ENCODE peak calls at places on chromosomes 5 and 9, in eight cellular contexts. One of them, this sample, is unnamed. For H3K4me1, the result is how much of the 10 kb centered on the place peaks cover.

GRCh38 chr9:73611072-73611471 is 459.4 kb downstream of the ANXA1 start:
- DNase-seq in left lung: no peak
- DNase-seq in sigmoid colon: no peak
- DNase-seq in BE2C: no peak
- DNase-seq in heart right ventricle: no peak
- DNase-seq in OCI-LY7: no peak
- DNase-seq in PC-3: no peak
- DNase-seq in neuronal stem cell: no peak
- DNase-seq in this sample: no peak

GRCh38 chr5:55440188-55440646 is 94.5 kb downstream of the PLPP1 start:
- DNase-seq in left lung: no peak
- DNase-seq in sigmoid colon: peak
- DNase-seq in BE2C: peak
- DNase-seq in heart right ventricle: no peak
- DNase-seq in OCI-LY7: no peak
- DNase-seq in PC-3: no peak
- DNase-seq in neuronal stem cell: no peak
- DNase-seq in this sample: no peak

GRCh38 chr5:179805070-179805528 is 1.6 kb downstream of the MGAT4B start:
- DNase-seq in left lung: no peak
- DNase-seq in sigmoid colon: peak
- DNase-seq in BE2C: no peak
- DNase-seq in heart right ventricle: no peak
- DNase-seq in OCI-LY7: no peak
- DNase-seq in PC-3: no peak
- DNase-seq in neuronal stem cell: no peak
- DNase-seq in this sample: no peak

GRCh38 chr5:102902647-102903046 is 147.5 kb downstream of the PAM start:
- DNase-seq in left lung: no peak
- DNase-seq in sigmoid colon: no peak
- DNase-seq in BE2C: no peak
- DNase-seq in heart right ventricle: no peak
- DNase-seq in OCI-LY7: no peak
- DNase-seq in PC-3: peak
- DNase-seq in neuronal stem cell: no peak
- DNase-seq in this sample: no peak

GRCh38 chr5:157602505-157602904 is 26.9 kb upstream of the ADAM19 start:
- DNase-seq in left lung: no peak
- DNase-seq in sigmoid colon: no peak
- DNase-seq in BE2C: no peak
- DNase-seq in heart right ventricle: no peak
- DNase-seq in OCI-LY7: peak
- DNase-seq in PC-3: peak
- DNase-seq in neuronal stem cell: no peak
- DNase-seq in this sample: no peak

GRCh38 chr9:114911167-114911821 is 19.1 kb downstream of the TNFSF8 start:
- DNase-seq in left lung: no peak
- DNase-seq in sigmoid colon: no peak
- DNase-seq in BE2C: peak
- DNase-seq in heart right ventricle: no peak
- DNase-seq in OCI-LY7: no peak
- DNase-seq in PC-3: peak
- DNase-seq in neuronal stem cell: peak
- DNase-seq in this sample: no peak

GRCh38 chr9:121774715-121775613 is 123.5 kb downstream of the DAB2IP start:
- DNase-seq in left lung: peak
- DNase-seq in sigmoid colon: no peak
- DNase-seq in BE2C: peak
- DNase-seq in heart right ventricle: no peak
- DNase-seq in OCI-LY7: no peak
- DNase-seq in PC-3: no peak
- DNase-seq in neuronal stem cell: no peak
- DNase-seq in this sample: peak

GRCh38 chr9:92668746-92669526 is 995 bp downstream of the IPPK start:
- DNase-seq in left lung: no peak
- DNase-seq in sigmoid colon: no peak
- DNase-seq in BE2C: no peak
- DNase-seq in heart right ventricle: peak
- DNase-seq in OCI-LY7: peak
- DNase-seq in PC-3: peak
- DNase-seq in neuronal stem cell: no peak
- DNase-seq in this sample: peak

GRCh38 chr5:92912280-92912679 is 668.7 kb downstream of the NR2F1-AS1 start:
- DNase-seq in left lung: no peak
- DNase-seq in sigmoid colon: no peak
- DNase-seq in BE2C: no peak
- DNase-seq in heart right ventricle: no peak
- DNase-seq in OCI-LY7: no peak
- DNase-seq in PC-3: no peak
- DNase-seq in neuronal stem cell: peak
- DNase-seq in this sample: no peak

GRCh38 chr5:92911293-92911692 is 669.7 kb downstream of the NR2F1-AS1 start:
- DNase-seq in left lung: no peak
- DNase-seq in sigmoid colon: no peak
- DNase-seq in BE2C: no peak
- DNase-seq in heart right ventricle: no peak
- DNase-seq in OCI-LY7: no peak
- DNase-seq in PC-3: no peak
- DNase-seq in neuronal stem cell: no peak
- DNase-seq in this sample: no peak

GRCh38 chr5:92908952-92909351 is 672.1 kb downstream of the NR2F1-AS1 start:
- DNase-seq in left lung: no peak
- DNase-seq in sigmoid colon: no peak
- DNase-seq in BE2C: no peak
- DNase-seq in heart right ventricle: no peak
- DNase-seq in OCI-LY7: no peak
- DNase-seq in PC-3: no peak
- DNase-seq in neuronal stem cell: no peak
- DNase-seq in this sample: no peak

GRCh38 chr5:92909545-92909962 is 671.5 kb downstream of the NR2F1-AS1 start:
- DNase-seq in left lung: no peak
- DNase-seq in sigmoid colon: no peak
- DNase-seq in BE2C: peak
- DNase-seq in heart right ventricle: no peak
- DNase-seq in OCI-LY7: peak
- DNase-seq in PC-3: peak
- DNase-seq in neuronal stem cell: peak
- DNase-seq in this sample: no peak

DNA sequence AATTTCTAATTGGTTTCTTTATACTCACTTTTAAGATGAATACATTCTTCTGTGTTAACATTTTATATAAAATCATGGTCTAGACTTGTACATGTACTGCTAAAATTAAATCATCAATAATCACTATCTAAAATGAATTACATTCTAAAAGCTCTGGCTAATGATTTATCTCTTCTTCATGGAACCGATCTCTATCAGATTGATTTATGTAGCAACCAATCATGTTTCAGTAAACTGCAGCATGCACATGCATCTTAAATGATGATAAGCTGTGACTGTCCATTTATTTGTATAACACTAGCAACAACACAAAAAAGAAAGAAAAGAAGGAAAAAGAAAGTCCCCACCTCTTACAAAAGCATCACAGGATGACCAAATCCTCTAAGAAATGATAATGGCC is 669.2 kb downstream of the NR2F1-AS1 start:
- DNase-seq in left lung: no peak
- DNase-seq in sigmoid colon: no peak
- DNase-seq in BE2C: no peak
- DNase-seq in heart right ventricle: no peak
- DNase-seq in OCI-LY7: no peak
- DNase-seq in PC-3: no peak
- DNase-seq in neuronal stem cell: no peak
- DNase-seq in this sample: no peak
- H3K4me1 ChIP-seq in left lung: under half
- H3K4me1 ChIP-seq in sigmoid colon: under half
- H3K4me1 ChIP-seq in BE2C: under half
- H3K4me1 ChIP-seq in heart right ventricle: under half
- H3K4me1 ChIP-seq in OCI-LY7: under half
- H3K4me1 ChIP-seq in PC-3: under half
- H3K4me1 ChIP-seq in neuronal stem cell: under half
- H3K4me1 ChIP-seq in this sample: under half

GRCh38 chr5:134003957-134004625 is 684 bp downstream of the VDAC1 start:
- DNase-seq in left lung: peak
- DNase-seq in sigmoid colon: peak
- DNase-seq in BE2C: peak
- DNase-seq in heart right ventricle: peak
- DNase-seq in OCI-LY7: peak
- DNase-seq in PC-3: no peak
- DNase-seq in neuronal stem cell: peak
- DNase-seq in this sample: no peak

GRCh38 chr5:134006119-134006514 is 1.3 kb upstream of the VDAC1 start:
- DNase-seq in left lung: no peak
- DNase-seq in sigmoid colon: no peak
- DNase-seq in BE2C: no peak
- DNase-seq in heart right ventricle: no peak
- DNase-seq in OCI-LY7: no peak
- DNase-seq in PC-3: no peak
- DNase-seq in neuronal stem cell: no peak
- DNase-seq in this sample: no peak

GRCh38 chr5:134005415-134006118 is 792 bp upstream of the VDAC1 start:
- DNase-seq in left lung: peak
- DNase-seq in sigmoid colon: peak
- DNase-seq in BE2C: peak
- DNase-seq in heart right ventricle: peak
- DNase-seq in OCI-LY7: no peak
- DNase-seq in PC-3: peak
- DNase-seq in neuronal stem cell: no peak
- DNase-seq in this sample: no peak

GRCh38 chr5:134003064-134003956 is 1.5 kb downstream of the VDAC1 start:
- DNase-seq in left lung: no peak
- DNase-seq in sigmoid colon: no peak
- DNase-seq in BE2C: no peak
- DNase-seq in heart right ventricle: no peak
- DNase-seq in OCI-LY7: no peak
- DNase-seq in PC-3: peak
- DNase-seq in neuronal stem cell: no peak
- DNase-seq in this sample: no peak

DNA sequence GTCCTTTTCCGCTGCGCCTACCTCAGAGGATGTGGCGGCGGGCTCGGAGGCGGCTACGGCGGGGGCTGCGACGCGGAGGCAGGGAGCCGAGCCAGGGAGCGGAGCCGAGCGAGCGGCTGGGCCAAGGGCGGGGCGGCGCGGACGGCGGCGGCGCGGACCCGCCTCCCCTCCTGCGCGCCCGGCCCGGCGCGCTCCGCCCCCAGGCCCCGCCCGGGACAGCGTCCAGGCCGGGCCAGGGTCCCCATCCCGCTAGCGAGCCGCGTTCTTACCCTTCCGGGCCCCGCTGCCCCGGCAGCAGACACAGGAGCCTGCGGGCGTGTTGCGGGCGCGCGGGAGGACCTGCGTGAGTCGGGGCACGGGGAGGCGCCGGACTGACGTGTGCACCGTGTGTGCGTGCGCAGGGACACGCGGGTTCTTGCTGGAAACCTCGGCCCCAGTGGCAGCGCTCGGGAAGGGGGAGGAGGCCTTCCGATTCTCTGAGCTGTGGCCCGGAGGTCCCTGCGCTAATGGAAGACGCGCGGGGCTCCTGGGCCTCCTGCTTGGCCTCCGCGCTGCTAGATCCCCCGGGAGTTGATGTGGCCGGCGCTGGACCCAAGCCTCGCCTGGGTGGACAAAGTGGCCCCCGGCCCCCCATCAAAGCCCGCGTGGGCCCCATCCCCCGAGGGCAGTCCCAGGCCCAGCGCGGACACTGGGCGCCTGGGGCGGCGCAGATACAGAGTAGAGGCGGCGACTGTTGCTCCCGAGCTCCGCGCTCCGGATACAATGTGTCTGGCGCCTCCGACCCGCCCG is at the start of gene VDAC1:
- DNase-seq in left lung: peak
- DNase-seq in sigmoid colon: peak
- DNase-seq in BE2C: peak
- DNase-seq in heart right ventricle: peak
- DNase-seq in OCI-LY7: peak
- DNase-seq in PC-3: peak
- DNase-seq in neuronal stem cell: peak
- DNase-seq in this sample: peak
- H3K4me1 ChIP-seq in left lung: half or more
- H3K4me1 ChIP-seq in sigmoid colon: half or more
- H3K4me1 ChIP-seq in BE2C: under half
- H3K4me1 ChIP-seq in heart right ventricle: under half
- H3K4me1 ChIP-seq in OCI-LY7: under half
- H3K4me1 ChIP-seq in PC-3: under half
- H3K4me1 ChIP-seq in neuronal stem cell: under half
- H3K4me1 ChIP-seq in this sample: under half

GRCh38 chr5:150137997-150138396 is 17.6 kb downstream of the PDGFRB start:
- DNase-seq in left lung: no peak
- DNase-seq in sigmoid colon: no peak
- DNase-seq in BE2C: no peak
- DNase-seq in heart right ventricle: peak
- DNase-seq in OCI-LY7: no peak
- DNase-seq in PC-3: no peak
- DNase-seq in neuronal stem cell: no peak
- DNase-seq in this sample: no peak

GRCh38 chr5:150140830-150141229 is 14.8 kb downstream of the PDGFRB start:
- DNase-seq in left lung: no peak
- DNase-seq in sigmoid colon: no peak
- DNase-seq in BE2C: no peak
- DNase-seq in heart right ventricle: peak
- DNase-seq in OCI-LY7: no peak
- DNase-seq in PC-3: no peak
- DNase-seq in neuronal stem cell: no peak
- DNase-seq in this sample: no peak

GRCh38 chr5:150137168-150137957 is 18.3 kb downstream of the PDGFRB start:
- DNase-seq in left lung: no peak
- DNase-seq in sigmoid colon: no peak
- DNase-seq in BE2C: no peak
- DNase-seq in heart right ventricle: peak
- DNase-seq in OCI-LY7: no peak
- DNase-seq in PC-3: no peak
- DNase-seq in neuronal stem cell: no peak
- DNase-seq in this sample: no peak

GRCh38 chr5:150138551-150139265 is 16.9 kb downstream of the PDGFRB start:
- DNase-seq in left lung: peak
- DNase-seq in sigmoid colon: no peak
- DNase-seq in BE2C: no peak
- DNase-seq in heart right ventricle: peak
- DNase-seq in OCI-LY7: no peak
- DNase-seq in PC-3: no peak
- DNase-seq in neuronal stem cell: peak
- DNase-seq in this sample: peak

DNA sequence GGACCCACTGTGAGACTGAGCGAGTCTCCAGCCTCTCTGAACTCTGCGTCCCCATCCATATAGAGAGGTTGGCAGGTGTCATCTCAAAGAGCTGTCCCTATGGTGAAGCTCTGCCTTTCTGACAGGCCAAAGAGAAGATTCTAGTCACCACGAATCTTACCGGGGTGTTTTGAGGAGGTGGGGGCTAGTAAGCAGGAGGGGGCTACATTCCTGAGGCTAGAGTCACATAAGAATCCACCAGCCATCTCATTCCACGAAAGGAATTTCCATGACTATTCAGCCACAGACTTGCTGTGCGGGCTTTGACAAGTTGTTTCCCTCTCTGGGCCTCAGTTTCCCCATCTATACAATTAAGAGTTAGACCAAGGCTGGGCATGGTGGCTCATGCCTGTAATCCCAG is 16.3 kb downstream of the PDGFRB start:
- DNase-seq in left lung: no peak
- DNase-seq in sigmoid colon: no peak
- DNase-seq in BE2C: no peak
- DNase-seq in heart right ventricle: no peak
- DNase-seq in OCI-LY7: no peak
- DNase-seq in PC-3: no peak
- DNase-seq in neuronal stem cell: no peak
- DNase-seq in this sample: no peak
- H3K4me1 ChIP-seq in left lung: under half
- H3K4me1 ChIP-seq in sigmoid colon: half or more
- H3K4me1 ChIP-seq in BE2C: half or more
- H3K4me1 ChIP-seq in heart right ventricle: half or more
- H3K4me1 ChIP-seq in OCI-LY7: under half
- H3K4me1 ChIP-seq in PC-3: under half
- H3K4me1 ChIP-seq in neuronal stem cell: half or more
- H3K4me1 ChIP-seq in this sample: under half

GRCh38 chr9:125896964-125897363 is 149.8 kb downstream of the PBX3 start:
- DNase-seq in left lung: no peak
- DNase-seq in sigmoid colon: no peak
- DNase-seq in BE2C: no peak
- DNase-seq in heart right ventricle: no peak
- DNase-seq in OCI-LY7: no peak
- DNase-seq in PC-3: no peak
- DNase-seq in neuronal stem cell: no peak
- DNase-seq in this sample: no peak
- H3K4me1 ChIP-seq in left lung: under half
- H3K4me1 ChIP-seq in sigmoid colon: half or more
- H3K4me1 ChIP-seq in BE2C: under half
- H3K4me1 ChIP-seq in heart right ventricle: under half
- H3K4me1 ChIP-seq in OCI-LY7: under half
- H3K4me1 ChIP-seq in PC-3: under half
- H3K4me1 ChIP-seq in neuronal stem cell: under half
- H3K4me1 ChIP-seq in this sample: under half